ENCODE peak calls at places on chromosomes 2 and 18, in nine cellular contexts. One of them, this sample, is unnamed.

GRCh38 chr2:58923869-58924268 is 682.7 kb upstream of the FANCL start:
- DNase-seq in NCI-H1417 treated with DMSO at 0.1 percent for 48 hours: no peak
- DNase-seq in myocyte: no peak
- DNase-seq in T follicular helper cell: no peak
- DNase-seq in caudate nucleus: no peak
- DNase-seq in heart right ventricle: no peak
- DNase-seq in iris pigment epithelial cell: peak
- DNase-seq in NCI-H2029 treated with DMSO at 0.1 percent for 48 hours: no peak
- DNase-seq in occipital lobe: no peak
- DNase-seq in this sample: no peak

GRCh38 chr2:145044506-145044905 is 524.6 kb upstream of the ZEB2 start:
- DNase-seq in heart right ventricle: no peak
- DNase-seq in T follicular helper cell: no peak
- DNase-seq in NCI-H2029 treated with DMSO at 0.1 percent for 48 hours: no peak
- DNase-seq in caudate nucleus: no peak
- DNase-seq in iris pigment epithelial cell: no peak
- DNase-seq in myocyte: no peak
- DNase-seq in occipital lobe: no peak
- DNase-seq in NCI-H1417 treated with DMSO at 0.1 percent for 48 hours: no peak
- DNase-seq in this sample: no peak

GRCh38 chr18:48022531-48023330 is 92.3 kb upstream of the SMAD2 start:
- DNase-seq in NCI-H2029 treated with DMSO at 0.1 percent for 48 hours: peak
- DNase-seq in occipital lobe: no peak
- DNase-seq in iris pigment epithelial cell: peak
- DNase-seq in caudate nucleus: no peak
- DNase-seq in T follicular helper cell: no peak
- DNase-seq in myocyte: peak
- DNase-seq in heart right ventricle: no peak
- DNase-seq in NCI-H1417 treated with DMSO at 0.1 percent for 48 hours: peak
- DNase-seq in this sample: no peak

GRCh38 chr2:3387644-3388411 is 8.3 kb downstream of the TRAPPC12 start:
- DNase-seq in occipital lobe: no peak
- DNase-seq in T follicular helper cell: no peak
- DNase-seq in myocyte: no peak
- DNase-seq in heart right ventricle: no peak
- DNase-seq in caudate nucleus: no peak
- DNase-seq in NCI-H1417 treated with DMSO at 0.1 percent for 48 hours: no peak
- DNase-seq in NCI-H2029 treated with DMSO at 0.1 percent for 48 hours: no peak
- DNase-seq in iris pigment epithelial cell: no peak
- DNase-seq in this sample: no peak

GRCh38 chr2:29114841-29115609 is at the start of gene CLIP4:
- DNase-seq in caudate nucleus: no peak
- DNase-seq in heart right ventricle: peak
- DNase-seq in myocyte: peak
- DNase-seq in T follicular helper cell: peak
- DNase-seq in NCI-H1417 treated with DMSO at 0.1 percent for 48 hours: no peak
- DNase-seq in iris pigment epithelial cell: peak
- DNase-seq in occipital lobe: peak
- DNase-seq in NCI-H2029 treated with DMSO at 0.1 percent for 48 hours: no peak
- DNase-seq in this sample: peak

GRCh38 chr2:12432985-12433640 is 283.6 kb upstream of the TRIB2 start:
- DNase-seq in occipital lobe: no peak
- DNase-seq in NCI-H1417 treated with DMSO at 0.1 percent for 48 hours: no peak
- DNase-seq in heart right ventricle: no peak
- DNase-seq in T follicular helper cell: no peak
- DNase-seq in NCI-H2029 treated with DMSO at 0.1 percent for 48 hours: no peak
- DNase-seq in caudate nucleus: no peak
- DNase-seq in iris pigment epithelial cell: peak
- DNase-seq in myocyte: no peak
- DNase-seq in this sample: no peak

GRCh38 chr2:234691226-234691600 is 194.3 kb upstream of the ARL4C start:
- DNase-seq in NCI-H1417 treated with DMSO at 0.1 percent for 48 hours: no peak
- DNase-seq in heart right ventricle: no peak
- DNase-seq in iris pigment epithelial cell: no peak
- DNase-seq in myocyte: no peak
- DNase-seq in T follicular helper cell: no peak
- DNase-seq in caudate nucleus: no peak
- DNase-seq in occipital lobe: no peak
- DNase-seq in NCI-H2029 treated with DMSO at 0.1 percent for 48 hours: no peak
- DNase-seq in this sample: no peak

GRCh38 chr2:9768388-9768787 is 74.9 kb upstream of the TAF1B start:
- DNase-seq in T follicular helper cell: no peak
- DNase-seq in occipital lobe: no peak
- DNase-seq in NCI-H2029 treated with DMSO at 0.1 percent for 48 hours: peak
- DNase-seq in myocyte: peak
- DNase-seq in caudate nucleus: no peak
- DNase-seq in heart right ventricle: no peak
- DNase-seq in iris pigment epithelial cell: no peak
- DNase-seq in NCI-H1417 treated with DMSO at 0.1 percent for 48 hours: peak
- DNase-seq in this sample: no peak